ENCODE peak calls at places on chromosome 5, in seven cellular contexts. H is CD8-positive, alpha-beta memory T cell; S is epithelial cell of esophagus; J is stimulated activated CD8-positive, alpha-beta memory T cell treated with anti-CD3 and anti-CD28 coated beads, Interleukin-15, amount 100 ng/mL, for 24 hours; A is uterus; N is head of caudate nucleus; G is IMR-90. M is an unnamed sample.
A peak's percentile ranks its signal among the peaks of the same experiment; 100 is the strongest.

GRCh38 chr5:150473673-150474358 is 24.3 kb upstream of the RPS14 start:
- DNase-seq in H (no peak), S (peak; percentile 96), J (no peak), A (no peak), N (no peak), G (peak; percentile 44), M (no peak)

GRCh38 chr5:53569486-53569885 is 9.0 kb downstream of the NDUFS4 start:
- DNase-seq in H (no peak), S (peak; percentile 24), J (no peak), A (no peak), N (no peak), G (no peak), M (peak; percentile 44)

GRCh38 chr5:50440651-50441478 is at the start of gene EMB:
- DNase-seq in H (peak; percentile 83), S (peak; percentile 79), J (peak; percentile 45), A (peak; percentile 16), N (peak; percentile 85), G (no peak), M (no peak)

GRCh38 chr5:108989761-108990392 is 242.2 kb downstream of the FER start:
- DNase-seq in H (no peak), S (peak; percentile 19), J (no peak), A (no peak), N (no peak), G (peak; percentile 48), M (no peak)

GRCh38 chr5:14165375-14166091 is 22.4 kb downstream of the TRIO start:
- DNase-seq in H (no peak), S (peak; percentile 68), J (no peak), A (no peak), N (no peak), G (peak; percentile 95), M (peak; percentile 98)

GRCh38 chr5:170483701-170484458 is 19.9 kb upstream of the KCNIP1 start:
- DNase-seq in H (no peak), S (peak; percentile 40), J (no peak), A (no peak), N (peak; percentile 70), G (no peak), M (peak; percentile 84)

GRCh38 chr5:11684607-11685006 is 219.6 kb downstream of the CTNND2 start:
- DNase-seq in H (no peak), S (no peak), J (no peak), A (no peak), N (no peak), G (no peak), M (no peak)

GRCh38 chr5:1298723-1299510 is 4.0 kb upstream of the TERT start:
- DNase-seq in H (no peak), S (no peak), J (no peak), A (no peak), N (peak; percentile 2), G (no peak), M (no peak)

GRCh38 chr5:43389679-43390329 is 22.4 kb downstream of the CCL28 start:
- DNase-seq in H (peak; percentile 40), S (peak; percentile 93), J (no peak), A (peak; percentile 18), N (peak; percentile 74), G (peak; percentile 90), M (peak; percentile 83)

GRCh38 chr5:122030251-122030650 is 47.8 kb downstream of the LOX start:
- DNase-seq in H (no peak), S (no peak), J (no peak), A (no peak), N (no peak), G (no peak), M (no peak)

GRCh38 chr5:143677403-143677802 is 134.6 kb upstream of the HMHB1 start:
- DNase-seq in H (no peak), S (no peak), J (no peak), A (no peak), N (no peak), G (no peak), M (no peak)

GRCh38 chr5:10789021-10789420 is 28.0 kb upstream of the DAP start:
- DNase-seq in H (no peak), S (no peak), J (no peak), A (peak; percentile 69), N (no peak), G (peak; percentile 92), M (peak; percentile 15)

GRCh38 chr5:6576861-6577501 is 55.9 kb downstream of the NSUN2 start:
- DNase-seq in H (no peak), S (peak; percentile 67), J (no peak), A (no peak), N (peak; percentile 62), G (peak; percentile 52), M (peak; percentile 79)

M was measured in dermis blood vessel endothelial cell.